ENCODE peak calls at places on chromosomes 6 and 20, in six cellular contexts. One of them, this sample, is unnamed.

GRCh38 chr6:137214931-137215330 is 4.3 kb downstream of the IFNGR1 start:
- DNase-seq in foreskin fibroblast: no peak
- DNase-seq in RWPE1: no peak
- DNase-seq in cardiac fibroblast: peak
- DNase-seq in esophagus muscularis mucosa: no peak
- DNase-seq in astrocyte of the cerebellum: no peak
- DNase-seq in this sample: no peak

GRCh38 chr6:165804331-165805066 is 141.5 kb upstream of the PDE10A start:
- DNase-seq in RWPE1: no peak
- DNase-seq in foreskin fibroblast: no peak
- DNase-seq in esophagus muscularis mucosa: no peak
- DNase-seq in cardiac fibroblast: peak
- DNase-seq in astrocyte of the cerebellum: peak
- DNase-seq in this sample: no peak

GRCh38 chr6:82906951-82907350 is 158.7 kb downstream of the UBE3D start:
- DNase-seq in esophagus muscularis mucosa: no peak
- DNase-seq in foreskin fibroblast: peak
- DNase-seq in astrocyte of the cerebellum: peak
- DNase-seq in cardiac fibroblast: peak
- DNase-seq in RWPE1: peak
- DNase-seq in this sample: no peak

GRCh38 chr20:23106271-23106851 is 20.2 kb upstream of the CD93 start:
- DNase-seq in RWPE1: no peak
- DNase-seq in cardiac fibroblast: peak
- DNase-seq in astrocyte of the cerebellum: no peak
- DNase-seq in foreskin fibroblast: no peak
- DNase-seq in esophagus muscularis mucosa: no peak
- DNase-seq in this sample: no peak

GRCh38 chr6:125858427-125859320 is 67.9 kb downstream of the NCOA7 start:
- DNase-seq in RWPE1: peak
- DNase-seq in cardiac fibroblast: peak
- DNase-seq in esophagus muscularis mucosa: no peak
- DNase-seq in astrocyte of the cerebellum: peak
- DNase-seq in foreskin fibroblast: peak
- DNase-seq in this sample: no peak

GRCh38 chr6:30683137-30683979 is 3.1 kb downstream of the PPP1R18 start:
- DNase-seq in esophagus muscularis mucosa: no peak
- DNase-seq in astrocyte of the cerebellum: no peak
- DNase-seq in foreskin fibroblast: no peak
- DNase-seq in cardiac fibroblast: no peak
- DNase-seq in RWPE1: no peak
- DNase-seq in this sample: no peak

GRCh38 chr6:124055986-124056385 is 252.3 kb downstream of the NKAIN2 start:
- DNase-seq in esophagus muscularis mucosa: no peak
- DNase-seq in astrocyte of the cerebellum: no peak
- DNase-seq in RWPE1: no peak
- DNase-seq in foreskin fibroblast: no peak
- DNase-seq in cardiac fibroblast: no peak
- DNase-seq in this sample: no peak

GRCh38 chr6:36545767-36546663 is 1.3 kb downstream of the STK38 start:
- DNase-seq in RWPE1: peak
- DNase-seq in cardiac fibroblast: peak
- DNase-seq in astrocyte of the cerebellum: no peak
- DNase-seq in foreskin fibroblast: peak
- DNase-seq in esophagus muscularis mucosa: no peak
- DNase-seq in this sample: no peak

GRCh38 chr6:144064402-144064830 is 31.0 kb downstream of the SF3B5 start:
- DNase-seq in esophagus muscularis mucosa: no peak
- DNase-seq in RWPE1: no peak
- DNase-seq in astrocyte of the cerebellum: no peak
- DNase-seq in foreskin fibroblast: peak
- DNase-seq in cardiac fibroblast: no peak
- DNase-seq in this sample: no peak

GRCh38 chr6:140201787-140202458 is 827.5 kb upstream of the CITED2 start:
- DNase-seq in esophagus muscularis mucosa: no peak
- DNase-seq in astrocyte of the cerebellum: no peak
- DNase-seq in cardiac fibroblast: peak
- DNase-seq in foreskin fibroblast: peak
- DNase-seq in RWPE1: no peak
- DNase-seq in this sample: no peak

GRCh38 chr6:125477849-125478248 is 176.1 kb upstream of the HDDC2 start:
- DNase-seq in cardiac fibroblast: peak
- DNase-seq in foreskin fibroblast: no peak
- DNase-seq in RWPE1: no peak
- DNase-seq in esophagus muscularis mucosa: no peak
- DNase-seq in astrocyte of the cerebellum: no peak
- DNase-seq in this sample: no peak

GRCh38 chr20:49549806-49550551 is 18.0 kb downstream of the PTGIS start:
- DNase-seq in foreskin fibroblast: no peak
- DNase-seq in astrocyte of the cerebellum: no peak
- DNase-seq in esophagus muscularis mucosa: no peak
- DNase-seq in RWPE1: no peak
- DNase-seq in cardiac fibroblast: no peak
- DNase-seq in this sample: no peak

GRCh38 chr6:165717732-165718465 is 54.9 kb upstream of the PDE10A start:
- DNase-seq in astrocyte of the cerebellum: no peak
- DNase-seq in esophagus muscularis mucosa: no peak
- DNase-seq in cardiac fibroblast: peak
- DNase-seq in foreskin fibroblast: no peak
- DNase-seq in RWPE1: no peak
- DNase-seq in this sample: no peak

GRCh38 chr6:137363805-137364138 is 130.4 kb downstream of the OLIG3 start:
- DNase-seq in astrocyte of the cerebellum: no peak
- DNase-seq in RWPE1: peak
- DNase-seq in cardiac fibroblast: peak
- DNase-seq in esophagus muscularis mucosa: no peak
- DNase-seq in foreskin fibroblast: peak
- DNase-seq in this sample: no peak

GRCh38 chr6:13425971-13426931 is 61.1 kb downstream of the GFOD1 start:
- DNase-seq in RWPE1: peak
- DNase-seq in esophagus muscularis mucosa: no peak
- DNase-seq in foreskin fibroblast: peak
- DNase-seq in astrocyte of the cerebellum: no peak
- DNase-seq in cardiac fibroblast: peak
- DNase-seq in this sample: peak

GRCh38 chr6:14316911-14317535 is 199.5 kb downstream of the CD83 start:
- DNase-seq in cardiac fibroblast: no peak
- DNase-seq in RWPE1: no peak
- DNase-seq in astrocyte of the cerebellum: no peak
- DNase-seq in esophagus muscularis mucosa: no peak
- DNase-seq in foreskin fibroblast: no peak
- DNase-seq in this sample: no peak

GRCh38 chr20:54078296-54078695 is 7.9 kb upstream of the BCAS1 start:
- DNase-seq in esophagus muscularis mucosa: no peak
- DNase-seq in cardiac fibroblast: no peak
- DNase-seq in astrocyte of the cerebellum: no peak
- DNase-seq in RWPE1: no peak
- DNase-seq in foreskin fibroblast: no peak
- DNase-seq in this sample: no peak

GRCh38 chr20:64064145-64064698 is 1.2 kb downstream of the TCEA2 start:
- DNase-seq in RWPE1: peak
- DNase-seq in cardiac fibroblast: peak
- DNase-seq in foreskin fibroblast: peak
- DNase-seq in astrocyte of the cerebellum: no peak
- DNase-seq in esophagus muscularis mucosa: no peak
- DNase-seq in this sample: no peak

GRCh38 chr20:17967595-17968365 is 814 bp downstream of the SNX5 start:
- DNase-seq in cardiac fibroblast: peak
- DNase-seq in foreskin fibroblast: peak
- DNase-seq in RWPE1: no peak
- DNase-seq in astrocyte of the cerebellum: no peak
- DNase-seq in esophagus muscularis mucosa: no peak
- DNase-seq in this sample: no peak

GRCh38 chr6:89118931-89119330 is 1.1 kb upstream of the SRSF12 start:
- DNase-seq in foreskin fibroblast: peak
- DNase-seq in RWPE1: no peak
- DNase-seq in astrocyte of the cerebellum: no peak
- DNase-seq in cardiac fibroblast: no peak
- DNase-seq in esophagus muscularis mucosa: no peak
- DNase-seq in this sample: no peak

GRCh38 chr6:42454428-42454791 is 2.7 kb upstream of the TRERF1 start:
- DNase-seq in astrocyte of the cerebellum: no peak
- DNase-seq in foreskin fibroblast: peak
- DNase-seq in RWPE1: no peak
- DNase-seq in esophagus muscularis mucosa: no peak
- DNase-seq in cardiac fibroblast: no peak
- DNase-seq in this sample: no peak

GRCh38 chr20:20743511-20744169 is 31.2 kb upstream of the RALGAPA2 start:
- DNase-seq in cardiac fibroblast: no peak
- DNase-seq in esophagus muscularis mucosa: no peak
- DNase-seq in astrocyte of the cerebellum: no peak
- DNase-seq in RWPE1: no peak
- DNase-seq in foreskin fibroblast: no peak
- DNase-seq in this sample: no peak

GRCh38 chr6:168562576-168563151 is 121.7 kb downstream of the SMOC2 start:
- DNase-seq in RWPE1: no peak
- DNase-seq in cardiac fibroblast: no peak
- DNase-seq in foreskin fibroblast: no peak
- DNase-seq in esophagus muscularis mucosa: no peak
- DNase-seq in astrocyte of the cerebellum: no peak
- DNase-seq in this sample: no peak

GRCh38 chr20:17589161-17589834 is 19.4 kb downstream of the DSTN start:
- DNase-seq in astrocyte of the cerebellum: no peak
- DNase-seq in esophagus muscularis mucosa: no peak
- DNase-seq in foreskin fibroblast: peak
- DNase-seq in RWPE1: no peak
- DNase-seq in cardiac fibroblast: peak
- DNase-seq in this sample: no peak

GRCh38 chr6:70834520-70834919 is 122.3 kb downstream of the B3GAT2 start:
- DNase-seq in RWPE1: no peak
- DNase-seq in astrocyte of the cerebellum: no peak
- DNase-seq in cardiac fibroblast: peak
- DNase-seq in esophagus muscularis mucosa: no peak
- DNase-seq in foreskin fibroblast: peak
- DNase-seq in this sample: no peak

GRCh38 chr6:2209226-2209809 is 36.1 kb downstream of the GMDS start:
- DNase-seq in cardiac fibroblast: peak
- DNase-seq in esophagus muscularis mucosa: no peak
- DNase-seq in astrocyte of the cerebellum: no peak
- DNase-seq in RWPE1: peak
- DNase-seq in foreskin fibroblast: peak
- DNase-seq in this sample: no peak

GRCh38 chr6:31971279-31971992 is 502 bp downstream of the DXO start:
- DNase-seq in esophagus muscularis mucosa: no peak
- DNase-seq in RWPE1: no peak
- DNase-seq in foreskin fibroblast: no peak
- DNase-seq in astrocyte of the cerebellum: no peak
- DNase-seq in cardiac fibroblast: no peak
- DNase-seq in this sample: no peak

GRCh38 chr6:26304213-26305096 is 60.5 kb upstream of the BTN3A2 start:
- DNase-seq in foreskin fibroblast: peak
- DNase-seq in cardiac fibroblast: peak
- DNase-seq in astrocyte of the cerebellum: no peak
- DNase-seq in esophagus muscularis mucosa: no peak
- DNase-seq in RWPE1: no peak
- DNase-seq in this sample: no peak

GRCh38 chr20:43761396-43762340 is 34.9 kb upstream of the GTSF1L start:
- DNase-seq in RWPE1: no peak
- DNase-seq in astrocyte of the cerebellum: no peak
- DNase-seq in cardiac fibroblast: peak
- DNase-seq in foreskin fibroblast: no peak
- DNase-seq in esophagus muscularis mucosa: no peak
- DNase-seq in this sample: no peak

GRCh38 chr6:22530506-22530905 is 38.9 kb upstream of the HDGFL1 start:
- DNase-seq in RWPE1: no peak
- DNase-seq in cardiac fibroblast: no peak
- DNase-seq in esophagus muscularis mucosa: no peak
- DNase-seq in astrocyte of the cerebellum: no peak
- DNase-seq in foreskin fibroblast: no peak
- DNase-seq in this sample: no peak

DNA sequence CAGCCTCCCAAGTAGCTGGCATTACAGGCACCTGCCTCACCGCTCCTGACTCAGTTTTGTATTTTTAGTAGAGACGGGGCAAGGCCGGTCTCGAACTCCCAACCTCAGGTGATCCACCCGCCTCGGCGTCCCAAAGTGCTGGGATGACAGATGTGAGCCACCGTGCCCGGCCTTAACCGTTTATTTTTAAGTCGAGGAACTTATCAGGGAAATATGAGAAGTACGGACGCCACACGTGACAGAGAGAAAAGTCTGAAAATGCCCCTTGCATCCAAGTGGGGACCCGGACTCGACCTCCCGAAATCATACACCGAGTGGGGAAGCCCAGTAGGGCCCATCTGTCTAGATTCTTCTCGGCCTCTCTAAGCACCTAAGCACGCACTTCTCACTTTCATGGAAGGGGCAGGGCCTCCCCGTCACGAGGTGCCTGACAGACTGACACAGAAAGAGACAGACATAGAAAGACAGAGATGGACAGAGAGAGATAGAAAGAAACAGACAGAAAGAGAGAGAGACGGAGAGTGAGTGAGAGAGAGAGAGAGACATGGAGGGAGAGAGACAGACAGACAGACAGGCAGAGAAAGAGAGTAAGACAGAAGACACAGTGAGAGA is 756.5 kb upstream of the DEFB115 start:
- DNase-seq in cardiac fibroblast: no peak
- DNase-seq in foreskin fibroblast: no peak
- DNase-seq in RWPE1: no peak
- DNase-seq in esophagus muscularis mucosa: peak
- DNase-seq in astrocyte of the cerebellum: no peak
- DNase-seq in this sample: no peak
- TF ChIP-seq CTCF in cardiac fibroblast: no peak
- TF ChIP-seq CTCF in foreskin fibroblast: no peak
- TF ChIP-seq CTCF in RWPE1: no peak
- TF ChIP-seq CTCF in esophagus muscularis mucosa: no peak
- TF ChIP-seq CTCF in astrocyte of the cerebellum: no peak
- TF ChIP-seq CTCF in this sample: no peak

DNA sequence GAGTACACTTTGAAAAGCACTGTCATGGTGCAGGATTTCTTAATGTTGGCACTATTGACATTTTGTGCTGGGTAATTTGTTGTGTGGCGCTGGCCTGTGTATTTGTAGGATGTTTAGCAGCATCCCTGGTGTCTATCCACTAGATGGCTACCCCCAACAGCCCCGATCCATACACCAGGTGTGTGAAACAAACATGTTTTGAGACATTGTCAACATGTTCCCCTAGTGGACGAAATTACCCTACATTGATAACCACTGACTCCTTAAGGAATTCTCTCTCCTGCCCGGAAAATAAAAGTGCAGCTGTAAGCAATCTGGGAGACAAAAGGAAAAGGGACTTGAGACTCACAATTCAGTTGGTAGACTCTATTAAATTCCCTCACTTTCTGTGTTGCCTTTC is 52.6 kb upstream of the TMEM200A start:
- DNase-seq in esophagus muscularis mucosa: no peak
- DNase-seq in foreskin fibroblast: no peak
- DNase-seq in RWPE1: no peak
- DNase-seq in cardiac fibroblast: no peak
- DNase-seq in astrocyte of the cerebellum: no peak
- DNase-seq in this sample: no peak
- TF ChIP-seq CTCF in esophagus muscularis mucosa: no peak
- TF ChIP-seq CTCF in foreskin fibroblast: no peak
- TF ChIP-seq CTCF in RWPE1: no peak
- TF ChIP-seq CTCF in cardiac fibroblast: peak
- TF ChIP-seq CTCF in astrocyte of the cerebellum: no peak
- TF ChIP-seq CTCF in this sample: no peak

GRCh38 chr6:37650071-37650481 is 47.6 kb downstream of the MDGA1 start:
- DNase-seq in foreskin fibroblast: no peak
- DNase-seq in RWPE1: no peak
- DNase-seq in esophagus muscularis mucosa: no peak
- DNase-seq in cardiac fibroblast: no peak
- DNase-seq in astrocyte of the cerebellum: no peak
- DNase-seq in this sample: no peak
- TF ChIP-seq CTCF in foreskin fibroblast: no peak
- TF ChIP-seq CTCF in RWPE1: no peak
- TF ChIP-seq CTCF in esophagus muscularis mucosa: no peak
- TF ChIP-seq CTCF in cardiac fibroblast: no peak
- TF ChIP-seq CTCF in astrocyte of the cerebellum: no peak
- TF ChIP-seq CTCF in this sample: no peak

GRCh38 chr6:149648148-149649145 is at the start of gene KATNA1:
- DNase-seq in foreskin fibroblast: peak
- DNase-seq in cardiac fibroblast: peak
- DNase-seq in astrocyte of the cerebellum: peak
- DNase-seq in esophagus muscularis mucosa: peak
- DNase-seq in RWPE1: peak
- DNase-seq in this sample: no peak
- TF ChIP-seq CTCF in foreskin fibroblast: no peak
- TF ChIP-seq CTCF in cardiac fibroblast: no peak
- TF ChIP-seq CTCF in astrocyte of the cerebellum: no peak
- TF ChIP-seq CTCF in esophagus muscularis mucosa: no peak
- TF ChIP-seq CTCF in RWPE1: no peak
- TF ChIP-seq CTCF in this sample: no peak